ENCODE peak calls at places on chromosomes 11 and 22, in seven cellular contexts. M, J, S, E, H, W and A are unnamed samples. For H3K4me1, the result is how much of the 10 kb centered on the place peaks cover.

GRCh38 chr11:80846442-80846841 is 1405.6 kb upstream of the TENM4 start:
- DNase-seq in M (peak), J (no peak), S (no peak), E (no peak), H (no peak), W (no peak), A (no peak)

GRCh38 chr11:93606721-93607120 is 54.8 kb upstream of the CEP295 start:
- DNase-seq in M (no peak), J (no peak), S (no peak), E (no peak), H (no peak), W (no peak), A (no peak)

GRCh38 chr11:60125962-60126585 is 37.6 kb downstream of the MS4A2 start:
- DNase-seq in M (no peak), J (no peak), S (no peak), E (no peak), H (no peak), W (no peak), A (no peak)

GRCh38 chr11:103359221-103359620 is 250.0 kb downstream of the DYNC2H1 start:
- DNase-seq in M (peak), J (no peak), S (no peak), E (no peak), H (no peak), W (no peak), A (no peak)

GRCh38 chr11:44327730-44328691 is 18.1 kb upstream of the ALX4 start:
- DNase-seq in M (no peak), J (no peak), S (no peak), E (no peak), H (no peak), W (peak), A (no peak)

GRCh38 chr11:128318856-128319474 is 268.4 kb downstream of the ETS1 start:
- DNase-seq in M (peak), J (no peak), S (peak), E (no peak), H (no peak), W (no peak), A (no peak)

GRCh38 chr11:33692013-33692504 is 8.6 kb downstream of the C11orf91 start:
- DNase-seq in M (peak), J (peak), S (no peak), E (peak), H (peak), W (peak), A (no peak)

GRCh38 chr11:44617671-44618461 is 52.4 kb downstream of the CD82 start:
- DNase-seq in M (no peak), J (no peak), S (no peak), E (no peak), H (no peak), W (no peak), A (no peak)

GRCh38 chr11:64713031-64713780 is 9.8 kb downstream of the NRXN2 start:
- DNase-seq in M (peak), J (no peak), S (no peak), E (peak), H (peak), W (peak), A (peak)

GRCh38 chr22:30733081-30733680 is 38.5 kb downstream of the OSBP2 start:
- DNase-seq in M (peak), J (no peak), S (no peak), E (no peak), H (no peak), W (no peak), A (no peak)

GRCh38 chr11:44409558-44410236 is 99.8 kb upstream of the ALX4 start:
- DNase-seq in M (no peak), J (no peak), S (no peak), E (no peak), H (no peak), W (no peak), A (no peak)

GRCh38 chr11:120134931-120135228 is 3.0 kb downstream of the TRIM29 start:
- DNase-seq in M (no peak), J (no peak), S (no peak), E (no peak), H (no peak), W (no peak), A (no peak)

GRCh38 chr11:66915046-66915832 is 42.9 kb downstream of the PC start:
- DNase-seq in M (no peak), J (no peak), S (no peak), E (no peak), H (no peak), W (no peak), A (no peak)

GRCh38 chr22:31681625-31682345 is 19.8 kb upstream of the PISD start:
- DNase-seq in M (peak), J (no peak), S (no peak), E (peak), H (no peak), W (no peak), A (no peak)

GRCh38 chr11:14454861-14455632 is 44.6 kb downstream of the COPB1 start:
- DNase-seq in M (no peak), J (no peak), S (peak), E (peak), H (no peak), W (no peak), A (no peak)

GRCh38 chr11:7600205-7600775 is 73.0 kb downstream of the CYB5R2 start:
- DNase-seq in M (peak), J (peak), S (no peak), E (peak), H (no peak), W (peak), A (peak)

GRCh38 chr11:6404341-6405038 is 14.2 kb downstream of the SMPD1 start:
- DNase-seq in M (peak), J (no peak), S (no peak), E (no peak), H (no peak), W (no peak), A (no peak)

GRCh38 chr11:95516786-95517185 is 272.8 kb downstream of the FAM76B start:
- DNase-seq in M (peak), J (no peak), S (no peak), E (no peak), H (no peak), W (no peak), A (no peak)

GRCh38 chr22:30569674-30570202 is 4.7 kb downstream of the GAL3ST1 start:
- DNase-seq in M (no peak), J (no peak), S (no peak), E (no peak), H (no peak), W (no peak), A (no peak)

GRCh38 chr11:1761110-1761856 is 2.4 kb downstream of the CTSD start:
- DNase-seq in M (no peak), J (no peak), S (no peak), E (peak), H (no peak), W (no peak), A (no peak)

GRCh38 chr11:69775163-69775755 is at the start of gene FGF4:
- DNase-seq in M (no peak), J (no peak), S (no peak), E (no peak), H (no peak), W (no peak), A (no peak)

GRCh38 chr22:46770726-46771125 is 8.3 kb downstream of the TBC1D22A start:
- DNase-seq in M (no peak), J (no peak), S (peak), E (peak), H (no peak), W (no peak), A (no peak)

GRCh38 chr22:48750282-48750681 is 1077.4 kb downstream of the BRD1 start:
- DNase-seq in M (no peak), J (no peak), S (no peak), E (no peak), H (no peak), W (no peak), A (no peak)

GRCh38 chr11:45658292-45658991 is 7.0 kb downstream of the CHST1 start:
- DNase-seq in M (peak), J (no peak), S (no peak), E (peak), H (peak), W (no peak), A (peak)

GRCh38 chr22:21761086-21761485 is 25.5 kb upstream of the YPEL1 start:
- DNase-seq in M (peak), J (no peak), S (no peak), E (no peak), H (no peak), W (no peak), A (no peak)

GRCh38 chr11:2664886-2665746 is 34.7 kb downstream of the KCNQ1OT1 start:
- DNase-seq in M (no peak), J (no peak), S (no peak), E (peak), H (no peak), W (no peak), A (no peak)

DNA sequence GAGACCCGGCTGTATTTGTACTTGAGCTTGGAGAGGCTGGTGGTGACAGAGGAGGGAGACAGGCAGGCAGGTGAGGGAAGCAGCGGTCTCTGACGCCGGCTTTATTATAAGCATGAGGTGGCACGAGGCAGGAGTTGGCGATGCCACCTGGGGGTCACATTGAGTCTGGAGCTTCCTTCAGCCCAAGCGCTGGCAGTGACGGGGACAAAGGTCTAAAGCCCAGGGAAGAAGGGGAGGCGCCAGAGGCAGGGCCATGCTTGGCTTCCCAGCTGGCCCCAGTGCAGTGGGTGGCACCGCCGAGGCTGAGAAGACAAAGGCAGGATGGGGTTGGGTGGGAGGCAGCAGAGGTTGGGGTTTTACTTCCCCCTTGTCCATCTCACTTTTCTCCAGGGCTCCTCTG is 4.5 kb downstream of the FXYD2 start:
- DNase-seq in M (no peak), J (no peak), S (no peak), E (no peak), H (no peak), W (no peak), A (no peak)
- H3K4me1 ChIP-seq in M (under half), J (half or more), S (under half), E (under half), H (half or more), W (under half), A (under half)

GRCh38 chr11:19646921-19647320 is 65.7 kb upstream of the NAV2 start:
- DNase-seq in M (peak), J (no peak), S (no peak), E (peak), H (no peak), W (peak), A (peak)
- TF ChIP-seq CTCF in M (peak), J (no peak), S (no peak), E (no peak), H (no peak), W (no peak), A (no peak)

GRCh38 chr22:50076646-50077624 is 8.3 kb downstream of the MLC1 start:
- DNase-seq in M (no peak), J (no peak), S (peak), E (no peak), H (no peak), W (no peak), A (no peak)
- H3K4me3 ChIP-seq in M (no peak), J (no peak), S (no peak), E (no peak), H (no peak), W (no peak), A (no peak)

GRCh38 chr22:44458044-44459020 is 39.7 kb downstream of the RTL6 start:
- DNase-seq in M (no peak), J (no peak), S (no peak), E (no peak), H (no peak), W (no peak), A (no peak)
- H3K4me1 ChIP-seq in M (under half), J (under half), S (half or more), E (under half), H (under half), W (under half), A (under half)

GRCh38 chr11:72823105-72823804 is 9.0 kb downstream of the ATG16L2 start:
- DNase-seq in M (no peak), J (no peak), S (no peak), E (no peak), H (no peak), W (no peak), A (no peak)

GRCh38 chr11:72820439-72821139 is 6.4 kb downstream of the ATG16L2 start:
- DNase-seq in M (no peak), J (no peak), S (no peak), E (no peak), H (no peak), W (no peak), A (no peak)

GRCh38 chr11:72821221-72821919 is 7.2 kb downstream of the ATG16L2 start:
- DNase-seq in M (no peak), J (no peak), S (no peak), E (no peak), H (no peak), W (no peak), A (no peak)

GRCh38 chr11:72824020-72824419 is 9.8 kb downstream of the ATG16L2 start:
- DNase-seq in M (no peak), J (no peak), S (no peak), E (no peak), H (no peak), W (no peak), A (no peak)

GRCh38 chr11:72821920-72822799 is 7.9 kb downstream of the ATG16L2 start:
- DNase-seq in M (peak), J (peak), S (peak), E (peak), H (peak), W (peak), A (peak)
- TF ChIP-seq CTCF in M (no peak), J (peak), S (peak), E (no peak), H (peak), W (peak), A (peak)

GRCh38 chr11:111000400-111001090 is 245.0 kb upstream of the POU2AF2 start:
- DNase-seq in M (peak), J (no peak), S (no peak), E (no peak), H (no peak), W (no peak), A (no peak)
- H3K4me3 ChIP-seq in M (no peak), J (no peak), S (no peak), E (no peak), H (no peak), W (no peak), A (no peak)

GRCh38 chr11:19691815-19692214 is 20.8 kb upstream of the NAV2 start:
- DNase-seq in M (no peak), J (no peak), S (no peak), E (no peak), H (no peak), W (no peak), A (no peak)
- H3K4me1 ChIP-seq in M (under half), J (under half), S (under half), E (under half), H (half or more), W (under half), A (under half)

DNA sequence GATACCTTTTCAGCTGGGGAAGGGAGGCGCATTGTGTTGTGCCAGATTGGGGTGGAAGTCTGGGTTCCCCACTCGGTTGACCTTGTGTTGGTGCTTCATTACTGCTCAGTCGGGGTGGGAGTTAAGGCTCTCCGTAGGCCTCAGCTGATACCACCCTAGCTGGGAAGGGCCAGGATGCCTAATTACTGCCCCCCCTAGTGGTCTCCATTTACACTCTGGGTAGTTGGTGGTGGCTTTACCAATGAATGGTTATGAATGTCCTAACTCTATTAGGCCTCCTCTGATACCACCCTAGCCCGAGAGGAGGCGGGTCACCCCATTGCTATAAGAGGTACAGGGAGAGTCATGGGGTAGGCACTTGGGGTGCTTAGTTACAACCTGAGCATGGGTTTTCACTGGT is 27.5 kb upstream of the HIKESHI start:
- DNase-seq in M (no peak), J (no peak), S (no peak), E (no peak), H (no peak), W (no peak), A (peak)
- TF ChIP-seq CTCF in M (peak), J (peak), S (peak), E (no peak), H (no peak), W (peak), A (peak)

DNA sequence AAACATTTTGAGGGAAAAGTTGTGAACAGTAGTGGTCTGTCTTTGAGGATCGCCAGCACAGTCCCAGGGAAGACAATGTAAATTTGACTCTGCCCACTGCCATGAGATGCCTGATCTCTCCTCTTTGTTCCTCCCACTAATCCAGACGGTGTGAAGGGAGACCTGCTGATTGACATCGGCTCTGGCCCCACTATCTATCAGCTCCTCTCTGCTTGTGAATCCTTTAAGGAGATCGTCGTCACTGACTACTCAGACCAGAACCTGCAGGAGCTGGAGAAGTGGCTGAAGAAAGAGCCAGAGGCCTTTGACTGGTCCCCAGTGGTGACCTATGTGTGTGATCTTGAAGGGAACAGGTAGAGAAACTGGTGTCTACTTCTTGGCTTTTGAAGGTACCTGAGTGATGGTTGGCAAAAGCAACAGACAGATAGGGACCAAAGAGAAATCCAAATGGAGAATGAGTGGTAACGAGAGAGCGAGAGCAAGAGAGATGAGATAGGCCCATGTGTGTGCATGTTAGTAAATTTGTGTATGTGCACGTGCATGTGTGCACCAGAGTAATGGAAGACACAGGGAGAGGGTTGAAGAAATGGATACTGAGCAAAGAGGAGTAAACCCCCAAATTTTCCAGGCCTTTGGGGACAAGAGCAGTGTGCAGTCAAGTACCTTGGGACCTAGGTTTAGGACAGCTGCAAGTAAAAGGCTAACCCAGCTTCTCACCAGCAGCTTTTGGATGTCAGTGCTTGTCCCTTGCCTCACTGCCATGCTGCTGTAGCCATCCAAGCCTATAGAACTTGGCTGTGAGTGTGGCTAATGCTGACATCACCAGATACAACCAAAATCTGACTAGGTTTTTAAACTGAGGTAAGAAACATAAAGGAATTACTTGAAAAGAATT is 1.9 kb downstream of the NNMT start:
- DNase-seq in M (peak), J (no peak), S (no peak), E (no peak), H (no peak), W (no peak), A (no peak)
- H3K4me3 ChIP-seq in M (peak), J (no peak), S (no peak), E (peak), H (peak), W (no peak), A (no peak)